ENCODE peak calls at places on chromosomes 16 and 17, in six cellular contexts. H is uterus, R is pancreas, Z is Caco-2, Y is sigmoid colon, P is HFF-Myc. O is an unnamed sample.

GRCh38 chr16:21336231-21336630 is 58.1 kb upstream of the CRYM start:
- DNase-seq in R (no peak), Y (no peak), Z (no peak), H (no peak), P (no peak), O (no peak)

GRCh38 chr16:53785044-53785443 is 81.1 kb downstream of the FTO start:
- DNase-seq in Y (no peak), P (no peak), H (no peak), Z (no peak), R (no peak), O (no peak)

GRCh38 chr17:62093188-62094155 is 28.4 kb upstream of the MED13 start:
- DNase-seq in P (peak), Y (no peak), H (no peak), Z (no peak), R (no peak), O (no peak)

GRCh38 chr16:66045626-66046025 is 320.9 kb upstream of the CDH5 start:
- DNase-seq in H (no peak), P (no peak), Y (no peak), Z (no peak), R (no peak), O (no peak)

GRCh38 chr16:746637-747036 is 5.8 kb upstream of the CIAO3 start:
- DNase-seq in H (no peak), Z (no peak), P (no peak), Y (no peak), R (no peak), O (no peak)

GRCh38 chr16:55530316-55530856 is 21.5 kb downstream of the LPCAT2 start:
- DNase-seq in P (no peak), H (no peak), Y (no peak), Z (peak), R (no peak), O (no peak)

GRCh38 chr16:83717308-83717707 is 90.5 kb upstream of the HSBP1 start:
- DNase-seq in H (no peak), P (no peak), R (no peak), Y (no peak), Z (no peak), O (no peak)

GRCh38 chr16:6684076-6684673 is 648.5 kb upstream of the RBFOX1 start:
- DNase-seq in Z (no peak), H (no peak), P (no peak), Y (no peak), R (no peak), O (peak)

GRCh38 chr17:1522626-1523025 is 6.2 kb upstream of the INPP5K start:
- DNase-seq in P (no peak), Z (no peak), Y (no peak), H (no peak), R (no peak), O (no peak)

GRCh38 chr17:17433260-17433659 is 43.5 kb upstream of the MED9 start:
- DNase-seq in R (no peak), Z (no peak), Y (no peak), H (no peak), P (no peak), O (no peak)

GRCh38 chr17:77446959-77447634 is 306.3 kb downstream of the SEC14L1 start:
- DNase-seq in P (no peak), H (peak), R (no peak), Z (no peak), Y (no peak), O (no peak)

GRCh38 chr17:77451271-77451893 is 310.6 kb downstream of the SEC14L1 start:
- DNase-seq in R (peak), Y (peak), Z (peak), H (peak), P (no peak), O (peak)

GRCh38 chr17:77450742-77451270 is 310.0 kb downstream of the SEC14L1 start:
- DNase-seq in P (no peak), Z (no peak), Y (no peak), R (no peak), H (no peak), O (no peak)

GRCh38 chr17:77449908-77450741 is 309.4 kb downstream of the SEC14L1 start:
- DNase-seq in Y (peak), H (peak), P (no peak), Z (peak), R (no peak), O (no peak)

GRCh38 chr17:77449373-77449907 is 308.7 kb downstream of the SEC14L1 start:
- DNase-seq in Z (no peak), H (no peak), R (no peak), Y (no peak), P (no peak), O (no peak)
- H3K4me3 ChIP-seq in Z (no peak), H (no peak), R (no peak), Y (no peak), P (peak), O (no peak)

GRCh38 chr17:67491678-67492019 is 114.6 kb downstream of the PITPNC1 start:
- DNase-seq in H (no peak), R (no peak), P (no peak), Y (no peak), Z (no peak), O (no peak)

GRCh38 chr17:67492824-67493490 is 115.9 kb downstream of the PITPNC1 start:
- DNase-seq in R (no peak), Z (no peak), P (no peak), Y (no peak), H (no peak), O (no peak)

GRCh38 chr17:67490471-67490870 is 113.4 kb downstream of the PITPNC1 start:
- DNase-seq in Z (no peak), Y (no peak), R (no peak), P (no peak), H (peak), O (no peak)

GRCh38 chr17:67492251-67492740 is 115.2 kb downstream of the PITPNC1 start:
- DNase-seq in Y (no peak), P (no peak), Z (no peak), R (no peak), H (no peak), O (no peak)

DNA sequence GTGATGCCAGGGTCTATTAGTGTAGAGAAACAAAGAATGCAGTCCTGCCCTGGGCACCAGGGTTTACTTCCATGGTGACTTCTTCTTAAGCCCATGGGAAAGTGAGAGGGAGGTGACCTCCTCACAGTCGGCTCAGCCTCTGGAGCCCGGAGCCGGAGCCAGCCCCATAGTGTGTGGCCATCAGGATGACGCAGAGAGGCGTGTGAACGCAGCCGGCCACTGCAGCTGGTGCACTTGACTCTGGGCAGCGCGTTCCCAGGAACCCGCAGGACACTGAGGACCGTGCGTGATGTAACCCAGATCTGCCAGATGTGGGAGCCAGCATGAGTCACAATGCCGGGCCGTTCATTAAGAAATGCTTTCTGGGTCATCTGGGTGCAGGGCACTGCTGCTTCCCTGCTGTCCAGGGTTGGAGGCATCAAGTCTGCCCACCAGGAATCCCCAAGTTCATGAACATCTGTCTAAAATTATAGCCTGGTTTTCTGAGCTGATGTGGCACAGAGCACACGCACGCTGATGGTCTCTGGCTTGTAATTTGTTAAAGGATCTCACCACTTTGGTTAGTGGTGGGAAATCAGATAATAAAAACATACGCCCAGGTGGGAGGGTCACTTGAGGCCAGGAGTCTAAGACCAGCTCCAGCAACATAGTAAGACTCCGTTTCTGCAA is 114.1 kb downstream of the PITPNC1 start:
- DNase-seq in R (peak), H (peak), Z (no peak), Y (peak), P (peak), O (no peak)
- H3K4me3 ChIP-seq in R (no peak), H (no peak), Z (no peak), Y (no peak), P (peak), O (no peak)

GRCh38 chr17:81380682-81381518 is 14.4 kb upstream of the BAHCC1 start:
- DNase-seq in Y (no peak), R (no peak), Z (no peak), P (no peak), H (no peak), O (no peak)

GRCh38 chr17:81376946-81377733 is 18.1 kb upstream of the BAHCC1 start:
- DNase-seq in Z (no peak), Y (no peak), P (no peak), R (no peak), H (no peak), O (no peak)

GRCh38 chr17:81380117-81380516 is 15.1 kb upstream of the BAHCC1 start:
- DNase-seq in Y (no peak), R (no peak), P (no peak), H (no peak), Z (no peak), O (no peak)

GRCh38 chr17:81379523-81379942 is 15.7 kb upstream of the BAHCC1 start:
- DNase-seq in Y (no peak), Z (peak), H (no peak), P (no peak), R (no peak), O (no peak)

GRCh38 chr17:81378941-81379511 is 16.2 kb upstream of the BAHCC1 start:
- DNase-seq in Y (no peak), R (no peak), Z (no peak), H (no peak), P (no peak), O (no peak)
- H3K4me3 ChIP-seq in Y (no peak), R (no peak), Z (no peak), H (no peak), P (no peak), O (no peak)

GRCh38 chr17:81402530-81402941 is 7.3 kb downstream of the BAHCC1 start:
- DNase-seq in P (no peak), H (no peak), Y (no peak), Z (no peak), R (no peak), O (no peak)
- H3K4me3 ChIP-seq in P (no peak), H (no peak), Y (no peak), Z (no peak), R (no peak), O (peak)

GRCh38 chr17:34251186-34251585 is 3.9 kb upstream of the CCL2 start:
- DNase-seq in H (no peak), Z (no peak), R (no peak), P (no peak), Y (no peak), O (no peak)

GRCh38 chr17:34254651-34255380 is at the start of gene CCL2:
- DNase-seq in R (peak), P (peak), H (peak), Z (peak), Y (peak), O (no peak)

GRCh38 chr17:34252138-34252889 is 2.8 kb upstream of the CCL2 start:
- DNase-seq in P (no peak), Y (peak), H (peak), Z (no peak), R (peak), O (no peak)

GRCh38 chr17:34254146-34254545 is 939 bp upstream of the CCL2 start:
- DNase-seq in H (peak), P (no peak), Y (no peak), Z (no peak), R (no peak), O (no peak)

DNA sequence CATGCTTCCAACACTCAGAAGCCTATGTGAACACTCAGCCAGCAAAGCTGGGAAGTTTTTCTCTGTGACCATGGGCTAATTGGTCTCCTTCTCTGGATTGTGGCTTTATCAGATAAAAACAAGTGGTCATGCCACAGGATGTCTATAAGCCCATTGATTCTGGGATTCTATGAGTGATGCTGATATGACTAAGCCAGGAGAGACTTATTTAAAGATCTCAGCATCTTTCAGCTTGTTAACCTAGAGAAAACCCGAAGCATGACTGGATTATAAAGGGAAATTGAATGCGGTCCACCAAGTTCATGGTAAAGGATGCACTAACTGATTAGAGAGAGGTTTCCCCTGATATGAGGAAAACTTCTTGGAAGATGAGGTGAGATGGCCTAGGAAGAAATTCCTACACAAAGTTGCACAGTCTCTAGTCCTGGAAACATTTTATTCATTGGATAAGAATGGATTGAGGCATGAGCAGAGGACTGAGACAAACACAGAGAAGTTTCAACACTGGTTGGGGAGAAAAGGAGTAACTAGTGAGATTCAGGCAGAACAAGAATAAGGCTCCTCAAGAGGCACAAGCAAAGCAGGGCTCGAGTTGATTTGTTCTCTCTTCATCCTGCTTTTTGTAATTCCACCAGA is 2.1 kb upstream of the CCL2 start:
- DNase-seq in R (no peak), H (no peak), Z (no peak), Y (no peak), P (no peak), O (no peak)
- H3K4me3 ChIP-seq in R (no peak), H (no peak), Z (no peak), Y (no peak), P (no peak), O (no peak)

GRCh38 chr17:39700148-39700987 is 504 bp downstream of the ERBB2 start:
- DNase-seq in Y (no peak), P (no peak), H (no peak), R (no peak), Z (peak), O (no peak)
- H3K4me3 ChIP-seq in Y (peak), P (peak), H (peak), R (peak), Z (peak), O (no peak)

GRCh38 chr17:79833110-79833450 is 6.2 kb downstream of the CBX4 start:
- DNase-seq in R (no peak), Y (no peak), Z (no peak), P (no peak), H (no peak), O (no peak)
- H3K4me3 ChIP-seq in R (no peak), Y (no peak), Z (no peak), P (no peak), H (no peak), O (no peak)

DNA sequence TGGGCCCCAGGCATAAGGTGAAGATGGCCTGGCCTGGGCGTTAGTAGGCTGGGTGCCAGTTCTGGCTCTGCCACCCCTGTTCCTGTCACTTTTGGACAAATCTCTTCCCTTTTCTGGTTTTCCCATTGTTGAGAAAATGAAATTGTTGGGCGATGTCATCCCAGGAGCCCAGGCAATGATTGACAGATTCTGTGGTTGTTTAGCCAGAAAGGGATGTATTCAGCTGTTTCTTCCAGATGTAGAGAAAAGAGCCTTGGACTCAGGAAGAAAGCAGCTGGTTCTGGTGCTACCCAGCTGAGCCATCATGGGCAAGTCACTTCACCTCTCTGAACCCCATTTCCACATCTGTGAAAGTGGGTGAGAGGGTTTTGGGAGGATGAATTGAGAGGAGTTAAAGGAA is 60.1 kb upstream of the MRTFB start:
- DNase-seq in Y (no peak), R (no peak), P (no peak), H (no peak), Z (no peak), O (no peak)
- H3K4me3 ChIP-seq in Y (no peak), R (no peak), P (no peak), H (no peak), Z (no peak), O (no peak)

GRCh38 chr17:80893604-80894438 is 97.8 kb upstream of the CHMP6 start:
- DNase-seq in R (no peak), H (no peak), Y (no peak), P (no peak), Z (no peak), O (no peak)

GRCh38 chr17:80892900-80893603 is 98.6 kb upstream of the CHMP6 start:
- DNase-seq in R (no peak), H (no peak), Z (no peak), P (no peak), Y (no peak), O (no peak)

GRCh38 chr17:80890551-80890930 is 101.1 kb upstream of the CHMP6 start:
- DNase-seq in Y (peak), Z (no peak), P (no peak), H (no peak), R (no peak), O (no peak)

GRCh38 chr17:80891096-80892018 is 100.3 kb upstream of the CHMP6 start:
- DNase-seq in Y (peak), H (no peak), Z (no peak), R (no peak), P (peak), O (peak)

GRCh38 chr17:80892019-80892855 is 99.4 kb upstream of the CHMP6 start:
- DNase-seq in R (peak), P (peak), Z (no peak), Y (peak), H (no peak), O (no peak)
- H3K4me3 ChIP-seq in R (no peak), P (no peak), Z (no peak), Y (no peak), H (no peak), O (no peak)